ENCODE peak calls at places on chromosomes 2 and 18, in four cellular contexts. One of them, this sample, is unnamed. For H3K4me1 and H3K36me3, the result is how much of the 10 kb centered on the place peaks cover.

GRCh38 chr2:100265226-100265625 is 57.1 kb downstream of the LONRF2 start:
- DNase-seq in neuronal stem cell: no peak
- DNase-seq in IMR-90: no peak
- DNase-seq in HCT116: no peak
- DNase-seq in this sample: no peak

GRCh38 chr2:230319211-230319862 is 7.7 kb upstream of the SP140L start:
- DNase-seq in IMR-90: no peak
- DNase-seq in neuronal stem cell: no peak
- DNase-seq in HCT116: no peak
- DNase-seq in this sample: no peak

GRCh38 chr2:216340280-216340631 is 32.0 kb downstream of the MARCHF4 start:
- DNase-seq in HCT116: no peak
- DNase-seq in neuronal stem cell: no peak
- DNase-seq in IMR-90: no peak
- DNase-seq in this sample: no peak

GRCh38 chr18:46169464-46169941 is 65.3 kb downstream of the HAUS1 start:
- DNase-seq in IMR-90: peak
- DNase-seq in neuronal stem cell: no peak
- DNase-seq in HCT116: no peak
- DNase-seq in this sample: no peak

GRCh38 chr18:49368876-49369440 is 91.5 kb downstream of the DYM start:
- DNase-seq in neuronal stem cell: no peak
- DNase-seq in HCT116: no peak
- DNase-seq in IMR-90: no peak
- DNase-seq in this sample: no peak

GRCh38 chr2:60926751-60927568 is 45.6 kb downstream of the REL start:
- DNase-seq in neuronal stem cell: no peak
- DNase-seq in HCT116: no peak
- DNase-seq in IMR-90: peak
- DNase-seq in this sample: no peak

GRCh38 chr18:59537581-59537980 is 159.6 kb downstream of the CCBE1 start:
- DNase-seq in neuronal stem cell: no peak
- DNase-seq in HCT116: no peak
- DNase-seq in IMR-90: no peak
- DNase-seq in this sample: no peak

GRCh38 chr2:231049286-231050017 is 7.2 kb upstream of the PSMD1 start:
- DNase-seq in IMR-90: no peak
- DNase-seq in HCT116: no peak
- DNase-seq in neuronal stem cell: no peak
- DNase-seq in this sample: no peak

GRCh38 chr2:403682-404081 is 115.8 kb upstream of the ALKAL2 start:
- DNase-seq in IMR-90: no peak
- DNase-seq in neuronal stem cell: no peak
- DNase-seq in HCT116: no peak
- DNase-seq in this sample: no peak

GRCh38 chr18:48728204-48728833 is 189.5 kb downstream of the CTIF start:
- DNase-seq in HCT116: no peak
- DNase-seq in IMR-90: peak
- DNase-seq in neuronal stem cell: no peak
- DNase-seq in this sample: no peak

GRCh38 chr2:10382313-10383061 is 65.6 kb downstream of the ODC1 start:
- DNase-seq in neuronal stem cell: no peak
- DNase-seq in HCT116: no peak
- DNase-seq in IMR-90: no peak
- DNase-seq in this sample: peak

GRCh38 chr2:177553176-177553909 is 160.8 kb downstream of the AGPS start:
- DNase-seq in neuronal stem cell: no peak
- DNase-seq in IMR-90: peak
- DNase-seq in HCT116: no peak
- DNase-seq in this sample: no peak

GRCh38 chr2:113182471-113183260 is 8.9 kb downstream of the PSD4 start:
- DNase-seq in HCT116: no peak
- DNase-seq in IMR-90: no peak
- DNase-seq in neuronal stem cell: no peak
- DNase-seq in this sample: no peak

GRCh38 chr2:36438454-36438977 is 82.9 kb downstream of the CRIM1 start:
- DNase-seq in IMR-90: peak
- DNase-seq in HCT116: peak
- DNase-seq in neuronal stem cell: no peak
- DNase-seq in this sample: no peak
- H3K4me1 ChIP-seq in IMR-90: under half
- H3K4me1 ChIP-seq in HCT116: under half
- H3K4me1 ChIP-seq in neuronal stem cell: under half
- H3K4me1 ChIP-seq in this sample: under half

DNA sequence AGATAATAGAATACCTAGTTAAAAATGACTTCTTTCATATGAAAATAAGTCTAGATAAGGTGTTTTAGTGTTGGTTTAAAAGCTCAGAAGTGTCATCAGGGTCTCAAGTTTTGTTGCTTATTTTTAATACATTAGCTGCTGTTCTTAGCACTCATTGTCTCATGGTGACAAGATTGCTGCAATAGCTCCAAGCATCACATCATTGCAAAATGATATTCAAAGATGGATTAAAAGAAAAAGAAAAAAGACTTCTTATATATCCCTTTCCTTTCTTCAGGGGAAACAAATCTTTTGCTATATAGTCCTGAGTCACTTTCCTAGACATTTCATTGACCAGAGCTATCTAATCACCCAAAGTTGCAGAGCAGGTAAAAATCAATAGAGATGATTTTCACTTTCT is 386.1 kb downstream of the ARHGAP15 start:
- DNase-seq in IMR-90: no peak
- DNase-seq in neuronal stem cell: no peak
- DNase-seq in HCT116: no peak
- DNase-seq in this sample: no peak
- H3K36me3 ChIP-seq in IMR-90: under half
- H3K36me3 ChIP-seq in neuronal stem cell: under half
- H3K36me3 ChIP-seq in HCT116: under half
- H3K36me3 ChIP-seq in this sample: under half

DNA sequence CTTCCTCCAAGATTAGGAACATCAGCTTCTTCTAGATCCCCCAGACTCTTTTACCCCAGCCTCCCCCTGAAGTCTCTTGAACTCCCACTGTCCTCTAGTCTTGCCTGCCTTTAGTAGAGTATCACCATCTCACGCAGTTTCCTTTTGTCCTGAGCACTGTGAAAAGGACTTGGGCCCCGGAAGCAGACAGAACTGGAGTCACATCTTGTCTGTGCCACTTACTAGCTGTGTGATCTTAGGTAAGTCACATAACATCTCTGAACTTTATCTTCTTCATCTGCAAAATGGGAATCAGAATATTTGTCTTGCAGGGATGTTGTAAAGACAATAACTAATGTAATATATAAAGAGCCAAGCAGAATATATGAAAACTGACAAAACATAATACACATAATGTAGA is 8.4 kb upstream of the TRABD2A start:
- DNase-seq in neuronal stem cell: no peak
- DNase-seq in HCT116: no peak
- DNase-seq in IMR-90: no peak
- DNase-seq in this sample: no peak
- H3K4me3 ChIP-seq in neuronal stem cell: no peak
- H3K4me3 ChIP-seq in HCT116: no peak
- H3K4me3 ChIP-seq in IMR-90: no peak
- H3K4me3 ChIP-seq in this sample: no peak

GRCh38 chr18:79470547-79470946 is 74.8 kb downstream of the NFATC1 start:
- DNase-seq in HCT116: no peak
- DNase-seq in IMR-90: no peak
- DNase-seq in neuronal stem cell: no peak
- DNase-seq in this sample: no peak

GRCh38 chr18:79472176-79472575 is 76.4 kb downstream of the NFATC1 start:
- DNase-seq in neuronal stem cell: no peak
- DNase-seq in IMR-90: no peak
- DNase-seq in HCT116: no peak
- DNase-seq in this sample: no peak

GRCh38 chr18:79471048-79471447 is 75.3 kb downstream of the NFATC1 start:
- DNase-seq in IMR-90: no peak
- DNase-seq in neuronal stem cell: no peak
- DNase-seq in HCT116: no peak
- DNase-seq in this sample: no peak

GRCh38 chr18:79469751-79470150 is 74.0 kb downstream of the NFATC1 start:
- DNase-seq in neuronal stem cell: no peak
- DNase-seq in HCT116: no peak
- DNase-seq in IMR-90: no peak
- DNase-seq in this sample: no peak

GRCh38 chr18:79472946-79473345 is 77.2 kb downstream of the NFATC1 start:
- DNase-seq in HCT116: no peak
- DNase-seq in IMR-90: no peak
- DNase-seq in neuronal stem cell: no peak
- DNase-seq in this sample: no peak
- H3K4me1 ChIP-seq in HCT116: under half
- H3K4me1 ChIP-seq in IMR-90: under half
- H3K4me1 ChIP-seq in neuronal stem cell: under half
- H3K4me1 ChIP-seq in this sample: under half

GRCh38 chr2:43585708-43586107 is 10.1 kb downstream of the THADA start:
- DNase-seq in HCT116: no peak
- DNase-seq in IMR-90: no peak
- DNase-seq in neuronal stem cell: no peak
- DNase-seq in this sample: no peak
- H3K36me3 ChIP-seq in HCT116: under half
- H3K36me3 ChIP-seq in IMR-90: under half
- H3K36me3 ChIP-seq in neuronal stem cell: half or more
- H3K36me3 ChIP-seq in this sample: under half